ENCODE peak calls at places on chromosomes 4 and X, in nine cellular contexts. One of them, this sample, is unnamed.

GRCh38 chr4:6688879-6689505 is 4.7 kb upstream of the S100P start:
- DNase-seq in astrocyte of the cerebellum: peak; percentile 94
- DNase-seq in mesothelial cell of epicardium: peak; percentile 73
- DNase-seq in right atrium auricular region: no peak
- DNase-seq in left lung: no peak
- DNase-seq in BJ: peak; percentile 68
- DNase-seq in right lobe of liver: no peak
- DNase-seq in neural progenitor cell: peak; percentile 31
- DNase-seq in endothelial cell: no peak
- DNase-seq in this sample: peak; percentile 79

GRCh38 chrX:724256-724655 is 93.7 kb downstream of the SHOX start:
- DNase-seq in BJ: no peak
- DNase-seq in mesothelial cell of epicardium: no peak
- DNase-seq in neural progenitor cell: no peak
- DNase-seq in left lung: no peak
- DNase-seq in right atrium auricular region: no peak
- DNase-seq in right lobe of liver: no peak
- DNase-seq in astrocyte of the cerebellum: no peak
- DNase-seq in endothelial cell: no peak
- DNase-seq in this sample: no peak

GRCh38 chrX:116972362-116972761 is 509.6 kb upstream of the CT83 start:
- DNase-seq in neural progenitor cell: no peak
- DNase-seq in right atrium auricular region: no peak
- DNase-seq in mesothelial cell of epicardium: no peak
- DNase-seq in BJ: no peak
- DNase-seq in endothelial cell: no peak
- DNase-seq in astrocyte of the cerebellum: no peak
- DNase-seq in right lobe of liver: no peak
- DNase-seq in left lung: no peak
- DNase-seq in this sample: no peak

GRCh38 chrX:114162068-114162735 is 421.7 kb upstream of the HTR2C start:
- DNase-seq in endothelial cell: peak; percentile 15
- DNase-seq in right lobe of liver: no peak
- DNase-seq in neural progenitor cell: peak; percentile 60
- DNase-seq in left lung: no peak
- DNase-seq in mesothelial cell of epicardium: no peak
- DNase-seq in right atrium auricular region: no peak
- DNase-seq in BJ: no peak
- DNase-seq in astrocyte of the cerebellum: no peak
- DNase-seq in this sample: no peak

GRCh38 chr4:123930971-123931370 is 534.4 kb downstream of the SPRY1 start:
- DNase-seq in BJ: no peak
- DNase-seq in neural progenitor cell: no peak
- DNase-seq in left lung: no peak
- DNase-seq in right atrium auricular region: no peak
- DNase-seq in endothelial cell: no peak
- DNase-seq in mesothelial cell of epicardium: no peak
- DNase-seq in right lobe of liver: no peak
- DNase-seq in astrocyte of the cerebellum: no peak
- DNase-seq in this sample: no peak

GRCh38 chr4:26953361-26953760 is 92.7 kb downstream of the STIM2 start:
- DNase-seq in right atrium auricular region: no peak
- DNase-seq in right lobe of liver: no peak
- DNase-seq in BJ: no peak
- DNase-seq in astrocyte of the cerebellum: no peak
- DNase-seq in left lung: no peak
- DNase-seq in mesothelial cell of epicardium: no peak
- DNase-seq in endothelial cell: no peak
- DNase-seq in neural progenitor cell: no peak
- DNase-seq in this sample: no peak

GRCh38 chr4:7034262-7035081 is 8.7 kb upstream of the TADA2B start:
- DNase-seq in right lobe of liver: peak; percentile 81
- DNase-seq in neural progenitor cell: peak; percentile 19
- DNase-seq in right atrium auricular region: no peak
- DNase-seq in endothelial cell: no peak
- DNase-seq in left lung: no peak
- DNase-seq in BJ: no peak
- DNase-seq in mesothelial cell of epicardium: no peak
- DNase-seq in astrocyte of the cerebellum: peak; percentile 53
- DNase-seq in this sample: no peak

GRCh38 chrX:109992203-109992602 is 10.7 kb upstream of the TMEM164 start:
- DNase-seq in right atrium auricular region: no peak
- DNase-seq in mesothelial cell of epicardium: no peak
- DNase-seq in BJ: no peak
- DNase-seq in endothelial cell: no peak
- DNase-seq in neural progenitor cell: no peak
- DNase-seq in right lobe of liver: no peak
- DNase-seq in astrocyte of the cerebellum: no peak
- DNase-seq in left lung: no peak
- DNase-seq in this sample: no peak

GRCh38 chr4:9762823-9763475 is 18.5 kb upstream of the DRD5 start:
- DNase-seq in astrocyte of the cerebellum: peak; percentile 38
- DNase-seq in right atrium auricular region: peak; percentile 61
- DNase-seq in endothelial cell: peak; percentile 70
- DNase-seq in mesothelial cell of epicardium: peak; percentile 63
- DNase-seq in neural progenitor cell: peak; percentile 88
- DNase-seq in BJ: no peak
- DNase-seq in right lobe of liver: peak; percentile 61
- DNase-seq in left lung: no peak
- DNase-seq in this sample: peak; percentile 21

GRCh38 chr4:81314897-81315470 is 100.0 kb upstream of the PRKG2 start:
- DNase-seq in left lung: no peak
- DNase-seq in neural progenitor cell: no peak
- DNase-seq in mesothelial cell of epicardium: no peak
- DNase-seq in astrocyte of the cerebellum: no peak
- DNase-seq in endothelial cell: no peak
- DNase-seq in BJ: peak; percentile 2
- DNase-seq in right lobe of liver: no peak
- DNase-seq in right atrium auricular region: no peak
- DNase-seq in this sample: no peak

GRCh38 chr4:31097999-31098398 is 377.8 kb downstream of the PCDH7 start:
- DNase-seq in mesothelial cell of epicardium: no peak
- DNase-seq in astrocyte of the cerebellum: no peak
- DNase-seq in right lobe of liver: no peak
- DNase-seq in neural progenitor cell: no peak
- DNase-seq in right atrium auricular region: no peak
- DNase-seq in left lung: no peak
- DNase-seq in endothelial cell: no peak
- DNase-seq in BJ: no peak
- DNase-seq in this sample: no peak

GRCh38 chr4:40507977-40508376 is 121.7 kb downstream of the RBM47 start:
- DNase-seq in astrocyte of the cerebellum: no peak
- DNase-seq in mesothelial cell of epicardium: no peak
- DNase-seq in endothelial cell: no peak
- DNase-seq in left lung: no peak
- DNase-seq in neural progenitor cell: no peak
- DNase-seq in right lobe of liver: no peak
- DNase-seq in right atrium auricular region: no peak
- DNase-seq in BJ: no peak
- DNase-seq in this sample: no peak

GRCh38 chr4:86959588-86960500 is 25.0 kb downstream of the AFF1 start:
- DNase-seq in mesothelial cell of epicardium: no peak
- DNase-seq in BJ: no peak
- DNase-seq in endothelial cell: no peak
- DNase-seq in left lung: no peak
- DNase-seq in right atrium auricular region: no peak
- DNase-seq in neural progenitor cell: peak; percentile 90
- DNase-seq in right lobe of liver: no peak
- DNase-seq in astrocyte of the cerebellum: no peak
- DNase-seq in this sample: no peak

GRCh38 chrX:103464774-103465117 is 54.5 kb downstream of the RAB40A start:
- DNase-seq in left lung: no peak
- DNase-seq in right lobe of liver: peak; percentile 49
- DNase-seq in astrocyte of the cerebellum: peak; percentile 57
- DNase-seq in endothelial cell: peak; percentile 73
- DNase-seq in mesothelial cell of epicardium: peak; percentile 79
- DNase-seq in right atrium auricular region: peak; percentile 71
- DNase-seq in neural progenitor cell: peak; percentile 66
- DNase-seq in BJ: no peak
- DNase-seq in this sample: peak; percentile 49

GRCh38 chr4:76738081-76738931 is 159.6 kb downstream of the SOWAHB start:
- DNase-seq in neural progenitor cell: no peak
- DNase-seq in mesothelial cell of epicardium: no peak
- DNase-seq in right atrium auricular region: peak; percentile 66
- DNase-seq in left lung: no peak
- DNase-seq in right lobe of liver: no peak
- DNase-seq in BJ: peak; percentile 89
- DNase-seq in astrocyte of the cerebellum: peak; percentile 68
- DNase-seq in endothelial cell: no peak
- DNase-seq in this sample: no peak

GRCh38 chrX:155966876-155967275 is 30.6 kb upstream of the IL9R start:
- DNase-seq in BJ: peak; percentile 1
- DNase-seq in mesothelial cell of epicardium: no peak
- DNase-seq in right atrium auricular region: no peak
- DNase-seq in endothelial cell: no peak
- DNase-seq in neural progenitor cell: peak; percentile 67
- DNase-seq in left lung: no peak
- DNase-seq in astrocyte of the cerebellum: no peak
- DNase-seq in right lobe of liver: no peak
- DNase-seq in this sample: no peak

GRCh38 chrX:31099536-31100090 is 27.8 kb upstream of the FTHL17 start:
- DNase-seq in astrocyte of the cerebellum: no peak
- DNase-seq in BJ: no peak
- DNase-seq in endothelial cell: no peak
- DNase-seq in right lobe of liver: no peak
- DNase-seq in right atrium auricular region: no peak
- DNase-seq in mesothelial cell of epicardium: no peak
- DNase-seq in neural progenitor cell: no peak
- DNase-seq in left lung: no peak
- DNase-seq in this sample: no peak

DNA sequence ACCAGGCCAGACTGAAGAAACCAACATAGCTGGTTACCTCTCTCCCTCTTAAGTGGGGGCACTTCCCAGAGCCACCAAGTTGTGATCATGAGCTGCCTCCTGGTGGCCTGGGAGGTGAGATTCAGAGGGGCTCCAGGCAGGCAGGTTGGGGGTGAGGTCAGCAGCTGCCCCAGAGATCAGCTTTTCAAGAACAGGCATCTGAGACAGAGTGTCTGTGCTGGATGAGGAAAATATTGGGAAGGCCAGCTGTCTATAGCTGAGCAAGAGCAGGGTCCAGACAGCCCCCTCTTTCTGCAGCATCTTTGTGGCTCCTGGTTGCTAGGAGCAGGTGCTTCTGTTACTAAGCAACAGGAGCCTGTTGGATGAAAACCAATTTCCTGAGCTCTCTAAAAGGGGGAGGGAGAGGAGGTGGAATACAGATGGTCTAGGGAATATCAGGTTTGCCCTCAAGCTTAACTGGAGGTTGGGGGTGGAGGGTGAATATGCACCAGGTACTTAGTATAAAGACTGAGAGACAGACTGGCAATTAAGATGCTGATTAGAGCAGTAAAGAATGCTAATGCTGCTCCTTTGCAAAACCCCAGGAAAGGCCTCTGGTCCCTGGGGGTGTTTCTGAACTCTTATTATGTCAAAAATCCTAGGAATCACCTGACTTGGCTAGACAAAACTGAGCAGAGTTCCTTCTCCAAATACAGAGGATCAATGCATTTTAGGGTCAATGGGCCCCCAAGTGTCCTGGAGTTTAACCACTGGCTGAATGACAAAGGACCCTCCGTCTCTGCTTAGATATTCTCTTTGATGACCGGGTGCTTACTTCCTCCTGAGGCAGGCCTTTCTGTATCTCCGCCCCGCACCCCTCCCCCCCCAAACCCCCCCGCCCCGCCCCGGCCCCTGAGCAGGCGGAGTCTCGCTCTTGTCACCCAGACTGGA is 21.4 kb downstream of the ZCCHC13 start:
- DNase-seq in right lobe of liver: no peak
- DNase-seq in mesothelial cell of epicardium: no peak
- DNase-seq in left lung: no peak
- DNase-seq in astrocyte of the cerebellum: no peak
- DNase-seq in BJ: no peak
- DNase-seq in endothelial cell: peak; percentile 7
- DNase-seq in right atrium auricular region: no peak
- DNase-seq in neural progenitor cell: peak; percentile 34
- DNase-seq in this sample: no peak
- TF ChIP-seq CTCF in right lobe of liver: no peak
- TF ChIP-seq CTCF in mesothelial cell of epicardium: no peak
- TF ChIP-seq CTCF in left lung: no peak
- TF ChIP-seq CTCF in astrocyte of the cerebellum: no peak
- TF ChIP-seq CTCF in BJ: no peak
- TF ChIP-seq CTCF in endothelial cell: no peak
- TF ChIP-seq CTCF in right atrium auricular region: no peak
- TF ChIP-seq CTCF in neural progenitor cell: peak; percentile 15
- TF ChIP-seq CTCF in this sample: no peak

DNA sequence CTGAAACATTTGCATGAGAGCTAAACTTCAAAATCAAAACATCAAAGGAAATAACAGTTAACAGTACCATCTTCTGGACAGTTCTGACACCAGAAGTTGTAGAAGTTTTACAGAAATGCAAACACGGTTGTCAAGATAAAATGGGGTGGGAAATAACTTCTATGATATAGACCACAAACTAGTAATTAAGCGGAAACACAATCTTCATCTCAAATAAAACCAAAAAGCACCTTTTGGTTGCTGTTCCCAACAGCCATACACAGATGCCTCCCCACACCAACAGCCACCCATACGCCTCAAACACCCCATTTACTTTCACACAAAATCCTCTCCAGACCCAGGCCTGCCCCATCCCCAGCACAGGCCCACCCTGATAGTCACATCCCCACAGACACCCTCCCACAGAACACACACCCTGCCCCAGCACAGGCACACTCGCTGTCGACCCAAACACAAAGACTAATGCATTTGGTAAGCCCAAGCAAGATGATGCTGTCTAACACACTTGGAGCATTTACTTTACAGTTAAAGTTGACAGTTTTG is 64.3 kb downstream of the TAPT1 start:
- DNase-seq in right atrium auricular region: no peak
- DNase-seq in right lobe of liver: no peak
- DNase-seq in endothelial cell: no peak
- DNase-seq in neural progenitor cell: no peak
- DNase-seq in left lung: no peak
- DNase-seq in mesothelial cell of epicardium: no peak
- DNase-seq in astrocyte of the cerebellum: no peak
- DNase-seq in BJ: no peak
- DNase-seq in this sample: no peak
- TF ChIP-seq CTCF in right atrium auricular region: peak; percentile 15
- TF ChIP-seq CTCF in right lobe of liver: no peak
- TF ChIP-seq CTCF in endothelial cell: no peak
- TF ChIP-seq CTCF in neural progenitor cell: no peak
- TF ChIP-seq CTCF in left lung: no peak
- TF ChIP-seq CTCF in mesothelial cell of epicardium: no peak
- TF ChIP-seq CTCF in astrocyte of the cerebellum: no peak
- TF ChIP-seq CTCF in BJ: no peak
- TF ChIP-seq CTCF in this sample: no peak

GRCh38 chrX:84188320-84188834 is 378 bp upstream of the RPS6KA6 start:
- DNase-seq in right lobe of liver: peak; percentile 55
- DNase-seq in mesothelial cell of epicardium: peak; percentile 62
- DNase-seq in left lung: peak; percentile 71
- DNase-seq in right atrium auricular region: no peak
- DNase-seq in neural progenitor cell: peak; percentile 76
- DNase-seq in endothelial cell: peak; percentile 53
- DNase-seq in BJ: no peak
- DNase-seq in astrocyte of the cerebellum: peak; percentile 39
- DNase-seq in this sample: no peak
- TF ChIP-seq CTCF in right lobe of liver: no peak
- TF ChIP-seq CTCF in mesothelial cell of epicardium: no peak
- TF ChIP-seq CTCF in left lung: no peak
- TF ChIP-seq CTCF in right atrium auricular region: no peak
- TF ChIP-seq CTCF in neural progenitor cell: no peak
- TF ChIP-seq CTCF in endothelial cell: no peak
- TF ChIP-seq CTCF in BJ: peak; percentile 17
- TF ChIP-seq CTCF in astrocyte of the cerebellum: peak; percentile 5
- TF ChIP-seq CTCF in this sample: no peak

GRCh38 chrX:21972721-21973120 is 32.2 kb downstream of the SMS start:
- DNase-seq in astrocyte of the cerebellum: peak; percentile 36
- DNase-seq in endothelial cell: no peak
- DNase-seq in BJ: no peak
- DNase-seq in right lobe of liver: no peak
- DNase-seq in right atrium auricular region: no peak
- DNase-seq in left lung: no peak
- DNase-seq in mesothelial cell of epicardium: no peak
- DNase-seq in neural progenitor cell: no peak
- DNase-seq in this sample: no peak
- TF ChIP-seq CTCF in astrocyte of the cerebellum: peak; percentile 15
- TF ChIP-seq CTCF in endothelial cell: no peak
- TF ChIP-seq CTCF in BJ: peak; percentile 3
- TF ChIP-seq CTCF in right lobe of liver: no peak
- TF ChIP-seq CTCF in right atrium auricular region: no peak
- TF ChIP-seq CTCF in left lung: no peak
- TF ChIP-seq CTCF in mesothelial cell of epicardium: no peak
- TF ChIP-seq CTCF in neural progenitor cell: no peak
- TF ChIP-seq CTCF in this sample: no peak